ENCODE peak calls at places on chromosomes 11 and 22, in four cellular contexts. One of them, this sample, is unnamed.

GRCh38 chr11:77474509-77475070 is 696 bp upstream of the PAK1 start:
- DNase-seq in spleen: no peak
- DNase-seq in tibial nerve: no peak
- DNase-seq in CD8-positive, alpha-beta T cell: no peak
- DNase-seq in this sample: no peak

GRCh38 chr11:123251656-123252344 is 56.8 kb upstream of the CLMP start:
- DNase-seq in CD8-positive, alpha-beta T cell: no peak
- DNase-seq in tibial nerve: peak; percentile 42
- DNase-seq in spleen: no peak
- DNase-seq in this sample: peak; percentile 58

GRCh38 chr11:124612567-124613245 is 1.5 kb downstream of the PANX3 start:
- DNase-seq in CD8-positive, alpha-beta T cell: no peak
- DNase-seq in tibial nerve: no peak
- DNase-seq in spleen: no peak
- DNase-seq in this sample: no peak

GRCh38 chr11:66562907-66563583 is 5.4 kb downstream of the CTSF start:
- DNase-seq in spleen: no peak
- DNase-seq in CD8-positive, alpha-beta T cell: no peak
- DNase-seq in tibial nerve: no peak
- DNase-seq in this sample: no peak

GRCh38 chr11:130037058-130037457 is 32.6 kb upstream of the APLP2 start:
- DNase-seq in CD8-positive, alpha-beta T cell: no peak
- DNase-seq in spleen: no peak
- DNase-seq in tibial nerve: no peak
- DNase-seq in this sample: no peak

GRCh38 chr11:59894616-59895015 is 16.0 kb downstream of the OOSP3 start:
- DNase-seq in spleen: no peak
- DNase-seq in CD8-positive, alpha-beta T cell: no peak
- DNase-seq in tibial nerve: no peak
- DNase-seq in this sample: no peak

GRCh38 chr11:46677991-46678740 is 22.3 kb downstream of the ARHGAP1 start:
- DNase-seq in CD8-positive, alpha-beta T cell: no peak
- DNase-seq in spleen: peak; percentile 72
- DNase-seq in tibial nerve: no peak
- DNase-seq in this sample: no peak

GRCh38 chr22:32850591-32851517 is 49.3 kb downstream of the TIMP3 start:
- DNase-seq in tibial nerve: peak; percentile 84
- DNase-seq in spleen: no peak
- DNase-seq in CD8-positive, alpha-beta T cell: no peak
- DNase-seq in this sample: no peak

GRCh38 chr11:69309800-69310280 is 15.9 kb downstream of the MYEOV start:
- DNase-seq in CD8-positive, alpha-beta T cell: no peak
- DNase-seq in tibial nerve: no peak
- DNase-seq in spleen: no peak
- DNase-seq in this sample: no peak

GRCh38 chr11:18878211-18878610 is 61.0 kb downstream of the MRGPRX1 start:
- DNase-seq in tibial nerve: no peak
- DNase-seq in CD8-positive, alpha-beta T cell: no peak
- DNase-seq in spleen: no peak
- DNase-seq in this sample: no peak

GRCh38 chr22:25409240-25409639 is 155.2 kb upstream of the GRK3 start:
- DNase-seq in CD8-positive, alpha-beta T cell: no peak
- DNase-seq in tibial nerve: no peak
- DNase-seq in spleen: no peak
- DNase-seq in this sample: no peak

GRCh38 chr11:67494371-67495233 is 10.6 kb downstream of the PITPNM1 start:
- DNase-seq in tibial nerve: no peak
- DNase-seq in spleen: no peak
- DNase-seq in CD8-positive, alpha-beta T cell: no peak
- DNase-seq in this sample: no peak

GRCh38 chr11:64304316-64305072 is 830 bp upstream of the ESRRA start:
- DNase-seq in CD8-positive, alpha-beta T cell: peak; percentile 90
- DNase-seq in spleen: peak; percentile 98
- DNase-seq in tibial nerve: peak; percentile 87
- DNase-seq in this sample: peak; percentile 95

DNA sequence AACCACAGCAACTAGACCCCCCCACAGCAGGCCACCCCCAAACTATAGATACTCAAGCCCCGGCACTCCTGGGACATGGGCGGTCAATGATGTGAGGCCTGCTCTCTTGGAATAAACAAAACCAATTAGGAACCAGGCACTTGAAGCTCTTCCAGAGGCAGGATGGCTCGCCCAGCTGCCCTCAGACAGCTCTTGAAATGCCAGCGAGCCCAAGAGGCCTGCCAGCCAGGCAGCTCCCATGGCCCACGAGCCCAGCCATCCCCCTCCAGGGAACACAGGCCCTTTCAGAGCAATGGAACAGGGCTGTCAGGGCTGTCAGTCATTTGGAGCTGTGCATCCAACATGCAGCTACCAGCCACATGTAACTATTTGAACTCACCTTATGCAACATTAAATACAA is 34.0 kb upstream of the TFIP11 start:
- DNase-seq in CD8-positive, alpha-beta T cell: no peak
- DNase-seq in tibial nerve: no peak
- DNase-seq in spleen: no peak
- DNase-seq in this sample: no peak
- H3K27ac ChIP-seq in CD8-positive, alpha-beta T cell: no peak overlapping the region
- H3K27ac ChIP-seq in tibial nerve: no peak overlapping the region
- H3K27ac ChIP-seq in spleen: no peak overlapping the region
- H3K27ac ChIP-seq in this sample: no peak overlapping the region

GRCh38 chr11:31873115-31873514 is 62.0 kb upstream of the PAX6 start:
- DNase-seq in spleen: no peak
- DNase-seq in tibial nerve: no peak
- DNase-seq in CD8-positive, alpha-beta T cell: no peak
- DNase-seq in this sample: no peak

GRCh38 chr11:31872074-31872440 is 60.9 kb upstream of the PAX6 start:
- DNase-seq in tibial nerve: no peak
- DNase-seq in CD8-positive, alpha-beta T cell: no peak
- DNase-seq in spleen: no peak
- DNase-seq in this sample: no peak

GRCh38 chr11:31874631-31875191 is 63.6 kb upstream of the PAX6 start:
- DNase-seq in tibial nerve: no peak
- DNase-seq in CD8-positive, alpha-beta T cell: no peak
- DNase-seq in spleen: no peak
- DNase-seq in this sample: no peak

GRCh38 chr11:31870609-31871309 is 59.6 kb upstream of the PAX6 start:
- DNase-seq in spleen: no peak
- DNase-seq in CD8-positive, alpha-beta T cell: no peak
- DNase-seq in tibial nerve: no peak
- DNase-seq in this sample: no peak

GRCh38 chr11:31871310-31872073 is 60.4 kb upstream of the PAX6 start:
- DNase-seq in tibial nerve: no peak
- DNase-seq in spleen: no peak
- DNase-seq in CD8-positive, alpha-beta T cell: no peak
- DNase-seq in this sample: no peak
- TF ChIP-seq CTCF in tibial nerve: no peak
- TF ChIP-seq CTCF in spleen: no peak
- TF ChIP-seq CTCF in CD8-positive, alpha-beta T cell: no peak
- TF ChIP-seq CTCF in this sample: no peak

GRCh38 chr11:25298450-25298849 is 801.6 kb downstream of the LUZP2 start:
- DNase-seq in spleen: no peak
- DNase-seq in tibial nerve: no peak
- DNase-seq in CD8-positive, alpha-beta T cell: no peak
- DNase-seq in this sample: no peak
- H3K4me3 ChIP-seq in spleen: no peak overlapping the region
- H3K4me3 ChIP-seq in tibial nerve: no peak overlapping the region
- H3K4me3 ChIP-seq in CD8-positive, alpha-beta T cell: no peak overlapping the region
- H3K4me3 ChIP-seq in this sample: no peak overlapping the region

DNA sequence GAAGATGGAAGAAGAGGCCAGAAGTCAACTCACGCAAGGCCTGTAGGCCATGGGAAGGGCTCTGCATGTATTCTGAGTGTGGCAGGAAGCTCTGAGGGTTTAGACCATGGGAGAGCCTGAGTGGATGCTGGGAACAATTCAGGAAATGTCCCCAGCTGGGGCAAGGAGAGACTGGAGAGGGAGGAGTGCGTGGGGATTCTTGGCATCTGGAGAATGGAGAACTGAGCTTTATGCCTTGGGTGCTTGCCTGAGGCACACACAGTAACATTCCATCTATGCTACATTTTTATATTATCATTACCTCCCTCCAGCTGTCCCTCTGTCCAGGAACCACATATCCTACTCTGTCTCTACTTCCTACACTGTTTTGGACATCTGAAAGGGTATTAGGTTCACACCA is 50.4 kb upstream of the CD82 start:
- DNase-seq in tibial nerve: no peak
- DNase-seq in spleen: peak; percentile 31
- DNase-seq in CD8-positive, alpha-beta T cell: no peak
- DNase-seq in this sample: no peak
- H3K27ac ChIP-seq in tibial nerve: no peak overlapping the region
- H3K27ac ChIP-seq in spleen: no peak overlapping the region
- H3K27ac ChIP-seq in CD8-positive, alpha-beta T cell: no peak overlapping the region
- H3K27ac ChIP-seq in this sample: no peak overlapping the region

GRCh38 chr22:36853407-36854099 is 7.3 kb upstream of the NCF4 start:
- DNase-seq in CD8-positive, alpha-beta T cell: peak; percentile 76
- DNase-seq in spleen: peak; percentile 96
- DNase-seq in tibial nerve: no peak
- DNase-seq in this sample: no peak
- TF ChIP-seq CTCF in CD8-positive, alpha-beta T cell: peak; percentile 70
- TF ChIP-seq CTCF in spleen: peak; percentile 66
- TF ChIP-seq CTCF in tibial nerve: peak; percentile 24
- TF ChIP-seq CTCF in this sample: peak; percentile 62

GRCh38 chr11:313787-314547 is at the start of gene IFITM1:
- DNase-seq in tibial nerve: no peak
- DNase-seq in spleen: peak; percentile 90
- DNase-seq in CD8-positive, alpha-beta T cell: no peak
- DNase-seq in this sample: no peak

GRCh38 chr11:315051-315481 is 1.2 kb downstream of the IFITM1 start:
- DNase-seq in CD8-positive, alpha-beta T cell: no peak
- DNase-seq in spleen: peak; percentile 78
- DNase-seq in tibial nerve: no peak
- DNase-seq in this sample: no peak

GRCh38 chr11:315516-315994 is 1.7 kb downstream of the IFITM1 start:
- DNase-seq in tibial nerve: no peak
- DNase-seq in CD8-positive, alpha-beta T cell: no peak
- DNase-seq in spleen: peak; percentile 84
- DNase-seq in this sample: no peak

GRCh38 chr11:312092-312816 is 1.6 kb upstream of the IFITM1 start:
- DNase-seq in CD8-positive, alpha-beta T cell: no peak
- DNase-seq in spleen: peak; percentile 81
- DNase-seq in tibial nerve: no peak
- DNase-seq in this sample: no peak

GRCh38 chr11:313304-313786 is 495 bp upstream of the IFITM1 start:
- DNase-seq in spleen: peak; percentile 81
- DNase-seq in tibial nerve: no peak
- DNase-seq in CD8-positive, alpha-beta T cell: no peak
- DNase-seq in this sample: no peak
- H3K4me3 ChIP-seq in spleen: peak overlapping the region; percentile 69
- H3K4me3 ChIP-seq in tibial nerve: no peak overlapping the region
- H3K4me3 ChIP-seq in CD8-positive, alpha-beta T cell: peak overlapping the region; percentile 97
- H3K4me3 ChIP-seq in this sample: no peak overlapping the region

GRCh38 chr11:108632041-108632440 is 32.8 kb upstream of the DDX10 start:
- DNase-seq in spleen: no peak
- DNase-seq in tibial nerve: no peak
- DNase-seq in CD8-positive, alpha-beta T cell: no peak
- DNase-seq in this sample: no peak
- H3K27ac ChIP-seq in spleen: no peak overlapping the region
- H3K27ac ChIP-seq in tibial nerve: no peak overlapping the region
- H3K27ac ChIP-seq in CD8-positive, alpha-beta T cell: no peak overlapping the region
- H3K27ac ChIP-seq in this sample: no peak overlapping the region

This sample was measured in dorsolateral prefrontal cortex.